ENCODE peak calls at places on chromosome 2, in four cellular contexts. Y is activated CD8-positive, alpha-beta memory T cell treated with anti-CD3 and anti-CD28 coated beads for 48 hours; R is T follicular helper cell; X is IMR-90. F is an unnamed sample.

GRCh38 chr2:230909841-230910545 is 15.0 kb downstream of the GPR55 start:
- DNase-seq in Y (no peak), R (no peak), X (no peak), F (no peak)

GRCh38 chr2:218282173-218282991 is 9.9 kb downstream of the TMBIM1 start:
- DNase-seq in Y (no peak), R (no peak), X (peak; percentile 61), F (no peak)

GRCh38 chr2:69489793-69490192 is 52.6 kb upstream of the NFU1 start:
- DNase-seq in Y (no peak), R (no peak), X (peak; percentile 31), F (no peak)

GRCh38 chr2:88694015-88694414 is 2.5 kb downstream of the RPIA start:
- DNase-seq in Y (no peak), R (no peak), X (no peak), F (no peak)

GRCh38 chr2:669323-669722 is 7.9 kb downstream of the TMEM18 start:
- DNase-seq in Y (no peak), R (no peak), X (peak; percentile 84), F (peak; percentile 68)

GRCh38 chr2:74199871-74200305 is 1.5 kb downstream of the MTHFD2 start:
- DNase-seq in Y (no peak), R (no peak), X (peak; percentile 12), F (no peak)

GRCh38 chr2:122749347-122749850 is 993.9 kb downstream of the TSN start:
- DNase-seq in Y (no peak), R (no peak), X (no peak), F (no peak)

GRCh38 chr2:115427436-115427835 is 985.0 kb downstream of the DPP10 start:
- DNase-seq in Y (no peak), R (no peak), X (no peak), F (no peak)

GRCh38 chr2:28665041-28665704 is 86.5 kb upstream of the PPP1CB start:
- DNase-seq in Y (no peak), R (no peak), X (peak; percentile 85), F (no peak)

GRCh38 chr2:237432484-237433092 is 18.6 kb upstream of the COL6A3 start:
- DNase-seq in Y (peak; percentile 73), R (peak; percentile 52), X (peak; percentile 93), F (peak; percentile 99)

GRCh38 chr2:3319745-3320566 is 57.7 kb downstream of the EIPR1 start:
- DNase-seq in Y (no peak), R (no peak), X (no peak), F (no peak)